ENCODE peak calls at places on chromosomes 3 and 15, in four cellular contexts. I is activated CD4-positive, alpha-beta T cell treated with anti-CD3 and anti-CD28 coated beads, Interleukin-2, amount 50 U/mL, for 24 hours; K is cardiac fibroblast; J is fibroblast of lung. V is an unnamed sample.

GRCh38 chr3:66344846-66345578 is 124.2 kb downstream of the SLC25A26 start:
- DNase-seq in I (no peak), K (no peak), J (no peak), V (no peak)

GRCh38 chr3:153000325-153000724 is 161.7 kb upstream of the RAP2B start:
- DNase-seq in I (no peak), K (no peak), J (no peak), V (no peak)

GRCh38 chr15:28977377-28978010 is 91.7 kb downstream of the APBA2 start:
- DNase-seq in I (no peak), K (peak; percentile 95), J (peak; percentile 98), V (peak; percentile 92)

GRCh38 chr3:66407281-66408218 is 93.3 kb downstream of the LRIG1 start:
- DNase-seq in I (peak; percentile 64), K (peak; percentile 64), J (peak; percentile 37), V (peak; percentile 30)

GRCh38 chr3:11331101-11331500 is 58.9 kb downstream of the ATG7 start:
- DNase-seq in I (no peak), K (peak; percentile 37), J (peak; percentile 51), V (no peak)

GRCh38 chr3:14844386-14845170 is 25.8 kb downstream of the FGD5 start:
- DNase-seq in I (no peak), K (no peak), J (no peak), V (no peak)

GRCh38 chr15:56808160-56808559 is 74.9 kb upstream of the ZNF280D start:
- DNase-seq in I (no peak), K (no peak), J (no peak), V (no peak)

GRCh38 chr15:77915261-77915960 is 162.1 kb downstream of the TBC1D2B start:
- DNase-seq in I (no peak), K (no peak), J (no peak), V (no peak)

GRCh38 chr3:45489730-45490309 is 101.4 kb downstream of the LARS2 start:
- DNase-seq in I (no peak), K (no peak), J (peak; percentile 37), V (no peak)

GRCh38 chr15:29089731-29090616 is 179.6 kb downstream of the NSMCE3 start:
- DNase-seq in I (no peak), K (peak; percentile 9), J (peak; percentile 21), V (no peak)

GRCh38 chr3:102979682-102980378 is 545.0 kb downstream of the ZPLD1 start:
- DNase-seq in I (no peak), K (peak; percentile 95), J (peak; percentile 99), V (peak; percentile 93)

V was measured in H4.